ENCODE peak calls at places on chromosomes 6 and 20, in four cellular contexts. T is stimulated activated naive B cell treated with anti-CD40 and anti-IgM and Interleukin-4, amounts not matched to agents 10 μg/mL and 1 μg/mL and 100 μg/mL, for 72 hours; C is effector CD4-positive, alpha-beta T cell; N is GM12892. R is an unnamed sample.

GRCh38 chr6:156933201-156934053 is 156.2 kb downstream of the ARID1B start:
- DNase-seq in N (no peak), T (no peak), C (no peak), R (no peak)

GRCh38 chr20:51220293-51220706 is 197.4 kb upstream of the KCNG1 start:
- DNase-seq in T (peak), N (peak), C (peak), R (peak)

GRCh38 chr6:56223995-56224394 is 23.4 kb downstream of the COL21A1 start:
- DNase-seq in C (no peak), N (no peak), T (no peak), R (no peak)

GRCh38 chr6:25384967-25385366 is 105.8 kb downstream of the CARMIL1 start:
- DNase-seq in N (no peak), T (no peak), C (no peak), R (no peak)

GRCh38 chr6:158769696-158770446 is 49.3 kb downstream of the EZR start:
- DNase-seq in N (no peak), C (no peak), T (no peak), R (no peak)

GRCh38 chr20:61186771-61187170 is 65.3 kb upstream of the CDH4 start:
- DNase-seq in N (no peak), T (no peak), C (no peak), R (no peak)

GRCh38 chr20:50026746-50027575 is 44.2 kb downstream of the SNAI1 start:
- DNase-seq in T (no peak), C (no peak), N (no peak), R (no peak)

GRCh38 chr6:107496892-107497684 is 7.2 kb downstream of the SOBP start:
- DNase-seq in C (no peak), T (no peak), N (no peak), R (no peak)

GRCh38 chr20:16821211-16822089 is 73.3 kb downstream of the OTOR start:
- DNase-seq in N (no peak), C (no peak), T (no peak), R (no peak)

GRCh38 chr20:16477632-16478031 is 95.6 kb downstream of the KIF16B start:
- DNase-seq in T (no peak), C (no peak), N (no peak), R (no peak)

GRCh38 chr6:78561015-78561414 is 306.3 kb upstream of the IRAK1BP1 start:
- DNase-seq in C (no peak), N (no peak), T (no peak), R (no peak)

GRCh38 chr6:128963561-128963960 is 80.6 kb downstream of the LAMA2 start:
- DNase-seq in N (no peak), C (no peak), T (no peak), R (no peak)

GRCh38 chr6:25147191-25147590 is 132.0 kb upstream of the CARMIL1 start:
- DNase-seq in T (no peak), C (no peak), N (no peak), R (no peak)

GRCh38 chr20:50083034-50083433 is 29.9 kb downstream of the UBE2V1 start:
- DNase-seq in T (no peak), N (no peak), C (no peak), R (no peak)

GRCh38 chr20:25493137-25493536 is 85.7 kb downstream of the GINS1 start:
- DNase-seq in C (no peak), N (no peak), T (no peak), R (no peak)

GRCh38 chr20:50931048-50931305 is 260 bp downstream of the ADNP start:
- DNase-seq in C (peak), N (peak), T (no peak), R (peak)

GRCh38 chr6:4973972-4974885 is 29.6 kb downstream of the RPP40 start:
- DNase-seq in N (no peak), C (no peak), T (no peak), R (no peak)

GRCh38 chr20:32456869-32457421 is 98.8 kb downstream of the ASXL1 start:
- DNase-seq in C (no peak), T (peak), N (peak), R (no peak)

GRCh38 chr20:18477821-18478220 is 10.6 kb downstream of the POLR3F start:
- DNase-seq in C (no peak), T (no peak), N (no peak), R (no peak)

GRCh38 chr20:17498641-17499040 is 32.5 kb downstream of the BFSP1 start:
- DNase-seq in N (no peak), T (no peak), C (no peak), R (no peak)

GRCh38 chr6:125984311-125984710 is 2.0 kb upstream of the TRMT11 start:
- DNase-seq in N (no peak), T (no peak), C (no peak), R (no peak)

GRCh38 chr6:122789862-122790739 is 1.0 kb downstream of the SMPDL3A start:
- DNase-seq in C (no peak), T (peak), N (peak), R (no peak)

GRCh38 chr20:10157539-10157938 is 61.1 kb upstream of the SNAP25 start:
- DNase-seq in C (no peak), N (no peak), T (no peak), R (no peak)

GRCh38 chr20:31740208-31740607 is 1.1 kb downstream of the TPX2 start:
- DNase-seq in C (no peak), T (no peak), N (no peak), R (no peak)

GRCh38 chr6:102115911-102116310 is 722.4 kb downstream of the GRIK2 start:
- DNase-seq in C (no peak), T (no peak), N (no peak), R (no peak)

GRCh38 chr20:10040070-10040970 is 5.5 kb downstream of the ANKEF1 start:
- DNase-seq in T (no peak), N (no peak), C (no peak), R (no peak)

GRCh38 chr6:2229039-2229438 is 16.4 kb downstream of the GMDS start:
- DNase-seq in C (no peak), N (no peak), T (no peak), R (no peak)

GRCh38 chr6:18302561-18303439 is 38.5 kb upstream of the DEK start:
- DNase-seq in N (no peak), C (no peak), T (no peak), R (no peak)

GRCh38 chr6:44078795-44079671 is 48.2 kb downstream of the MRPL14 start:
- DNase-seq in N (peak), T (peak), C (peak), R (peak)

R was measured in CD8-positive, alpha-beta memory T cell.